ENCODE peak calls at places on chromosome 5, in five cellular contexts. S is right lobe of liver, Z is tibial nerve, D is heart left ventricle, K is gastrocnemius medialis. V is an unnamed sample. For H3K4me1, the result is how much of the 10 kb centered on the place peaks cover.

GRCh38 chr5:67166460-67166871 is 30.1 kb downstream of the CD180 start:
- DNase-seq in S (peak), Z (no peak), D (peak), K (no peak), V (peak)

GRCh38 chr5:96509313-96509712 is 76.3 kb upstream of the PCSK1 start:
- DNase-seq in S (no peak), Z (no peak), D (no peak), K (no peak), V (no peak)

GRCh38 chr5:17694922-17695321 is 60.7 kb downstream of the TAF11L14 start:
- DNase-seq in S (no peak), Z (no peak), D (no peak), K (no peak), V (no peak)

GRCh38 chr5:14935341-14935740 is 63.8 kb upstream of the ANKH start:
- DNase-seq in S (no peak), Z (no peak), D (no peak), K (no peak), V (no peak)

GRCh38 chr5:16690243-16690839 is 73.5 kb upstream of the RETREG1 start:
- DNase-seq in S (no peak), Z (no peak), D (no peak), K (no peak), V (no peak)

GRCh38 chr5:115490601-115491000 is 54.0 kb downstream of the FEM1C start:
- DNase-seq in S (no peak), Z (no peak), D (no peak), K (no peak), V (no peak)

GRCh38 chr5:9646843-9647242 is 16.7 kb upstream of the TAS2R1 start:
- DNase-seq in S (no peak), Z (no peak), D (no peak), K (no peak), V (no peak)

GRCh38 chr5:159850192-159850573 is 66.1 kb upstream of the ADRA1B start:
- DNase-seq in S (no peak), Z (no peak), D (no peak), K (peak), V (no peak)

GRCh38 chr5:126594676-126595485 is at the start of gene ALDH7A1:
- DNase-seq in S (peak), Z (peak), D (peak), K (peak), V (peak)

GRCh38 chr5:10111575-10111974 is 138.1 kb downstream of the ATPSCKMT start:
- DNase-seq in S (no peak), Z (no peak), D (no peak), K (no peak), V (no peak)

GRCh38 chr5:32810812-32811211 is 99.7 kb downstream of the NPR3 start:
- DNase-seq in S (no peak), Z (no peak), D (no peak), K (no peak), V (no peak)

GRCh38 chr5:124570285-124571035 is 176.0 kb downstream of the ZNF608 start:
- DNase-seq in S (no peak), Z (no peak), D (no peak), K (no peak), V (no peak)

GRCh38 chr5:171330011-171330410 is 21.0 kb downstream of the TLX3 start:
- DNase-seq in S (no peak), Z (no peak), D (no peak), K (no peak), V (no peak)

GRCh38 chr5:117943521-117943920 is 1044.8 kb downstream of the DTWD2 start:
- DNase-seq in S (no peak), Z (no peak), D (peak), K (no peak), V (no peak)

GRCh38 chr5:87361031-87361443 is 51.7 kb downstream of the CCNH start:
- DNase-seq in S (no peak), Z (no peak), D (no peak), K (no peak), V (no peak)

GRCh38 chr5:124512236-124512635 is 234.2 kb downstream of the ZNF608 start:
- DNase-seq in S (no peak), Z (no peak), D (peak), K (no peak), V (no peak)

GRCh38 chr5:149030392-149030791 is 32.5 kb downstream of the SH3TC2 start:
- DNase-seq in S (no peak), Z (no peak), D (no peak), K (no peak), V (no peak)

GRCh38 chr5:56050566-56051292 is 56.0 kb upstream of the IL6ST start:
- DNase-seq in S (no peak), Z (no peak), D (no peak), K (no peak), V (no peak)

GRCh38 chr5:44536650-44537260 is 147.5 kb upstream of the FGF10 start:
- DNase-seq in S (peak), Z (no peak), D (no peak), K (peak), V (no peak)

GRCh38 chr5:96582343-96582742 is 79.8 kb upstream of the CAST start:
- DNase-seq in S (no peak), Z (no peak), D (no peak), K (no peak), V (no peak)

GRCh38 chr5:94777163-94777885 is 158.9 kb downstream of the SLF1 start:
- DNase-seq in S (no peak), Z (no peak), D (no peak), K (no peak), V (no peak)

GRCh38 chr5:59506285-59506877 is 387.1 kb downstream of the PDE4D start:
- DNase-seq in S (no peak), Z (no peak), D (no peak), K (no peak), V (no peak)

GRCh38 chr5:17219431-17219830 is 2.0 kb downstream of the BASP1 start:
- DNase-seq in S (no peak), Z (no peak), D (no peak), K (no peak), V (no peak)

GRCh38 chr5:139177809-139178581 is 20.2 kb downstream of the SIL1 start:
- DNase-seq in S (peak), Z (no peak), D (peak), K (peak), V (no peak)

GRCh38 chr5:178590924-178591423 is 781 bp upstream of the COL23A1 start:
- DNase-seq in S (no peak), Z (no peak), D (no peak), K (peak), V (no peak)

GRCh38 chr5:56160723-56161445 is 72.2 kb downstream of the ANKRD55 start:
- DNase-seq in S (no peak), Z (no peak), D (no peak), K (no peak), V (no peak)

GRCh38 chr5:139574641-139575312 is 13.6 kb downstream of the UBE2D2 start:
- DNase-seq in S (no peak), Z (no peak), D (no peak), K (no peak), V (no peak)

GRCh38 chr5:144684899-144685298 is 514.2 kb downstream of the KCTD16 start:
- DNase-seq in S (no peak), Z (no peak), D (no peak), K (no peak), V (no peak)

GRCh38 chr5:135138116-135138850 is 104.3 kb upstream of the PITX1 start:
- DNase-seq in S (no peak), Z (no peak), D (no peak), K (no peak), V (no peak)

GRCh38 chr5:157670662-157671591 is at the start of gene C5orf52:
- DNase-seq in S (peak), Z (no peak), D (peak), K (no peak), V (no peak)

GRCh38 chr5:159536166-159536565 is 205.9 kb upstream of the IL12B start:
- DNase-seq in S (no peak), Z (no peak), D (no peak), K (no peak), V (no peak)

GRCh38 chr5:134223406-134224251 is 2.2 kb downstream of the PPP2CA start:
- DNase-seq in S (no peak), Z (no peak), D (no peak), K (no peak), V (no peak)

GRCh38 chr5:68465133-68465532 is 249.6 kb downstream of the PIK3R1 start:
- DNase-seq in S (no peak), Z (no peak), D (no peak), K (no peak), V (no peak)

GRCh38 chr5:84228266-84228665 is 156.4 kb downstream of the EDIL3 start:
- DNase-seq in S (no peak), Z (no peak), D (no peak), K (no peak), V (no peak)

GRCh38 chr5:148828461-148829247 is 2.2 kb downstream of the ADRB2 start:
- DNase-seq in S (no peak), Z (no peak), D (no peak), K (peak), V (no peak)

GRCh38 chr5:92179651-92180050 is 796.5 kb upstream of the ARRDC3 start:
- DNase-seq in S (no peak), Z (no peak), D (no peak), K (no peak), V (no peak)

GRCh38 chr5:13957032-13957645 is 12.7 kb upstream of the DNAH5 start:
- DNase-seq in S (no peak), Z (no peak), D (no peak), K (no peak), V (no peak)

GRCh38 chr5:217860-218456 is at the start of the genes CCDC127 and SDHA:
- DNase-seq in S (peak), Z (peak), D (peak), K (peak), V (peak)
- TF ChIP-seq POLR2A in S (peak), Z (peak), D (peak), K (peak), V (no peak)

DNA sequence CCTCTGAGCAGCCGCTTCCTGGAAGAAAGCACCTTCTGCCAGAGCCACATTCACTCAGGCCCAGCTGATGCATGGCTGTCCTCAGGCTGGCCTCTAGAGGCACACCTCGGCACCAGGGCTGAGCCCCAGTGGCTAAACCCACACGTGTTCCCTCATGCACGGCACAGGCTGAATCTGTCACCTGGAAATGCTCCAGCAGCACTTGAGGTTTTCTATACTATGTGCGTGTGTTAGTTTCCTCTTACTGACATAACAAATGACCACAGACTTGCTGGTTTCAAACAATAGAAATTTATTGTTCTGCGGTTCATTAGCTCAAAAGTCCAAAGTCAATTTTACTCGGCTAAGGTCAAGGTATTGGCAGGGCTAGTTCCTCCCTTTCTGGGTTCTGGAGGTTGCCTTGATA is 141.4 kb downstream of the LRRC70 start:
- DNase-seq in S (no peak), Z (no peak), D (no peak), K (no peak), V (no peak)
- TF ChIP-seq CTCF in S (no peak), Z (no peak), D (no peak), K (no peak), V (no peak)

DNA sequence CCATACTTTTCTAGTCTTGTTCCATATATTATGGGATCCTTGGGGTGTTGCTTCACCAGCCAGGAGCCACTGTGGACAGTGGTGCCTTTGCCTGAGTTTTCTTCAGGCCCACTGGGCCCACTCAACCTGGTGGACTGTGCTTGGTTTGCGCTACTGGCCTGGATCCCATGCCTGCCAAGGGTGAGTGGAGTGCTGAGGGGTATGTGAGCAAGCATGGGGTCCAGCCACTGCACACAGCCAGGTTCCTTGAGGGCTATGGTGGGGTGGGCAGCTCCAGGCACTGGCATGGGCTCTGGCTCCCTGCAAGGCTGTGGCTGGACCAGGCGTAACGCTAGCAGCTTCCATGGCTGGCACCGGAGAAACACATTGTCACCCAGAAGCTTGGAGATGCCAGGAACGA is 13.2 kb upstream of the PRR16 start:
- DNase-seq in S (no peak), Z (no peak), D (no peak), K (no peak), V (no peak)
- H3K4me1 ChIP-seq in S (under half), Z (under half), D (under half), K (under half), V (under half)

GRCh38 chr5:79236970-79237734 is 1.2 kb downstream of the JMY start:
- DNase-seq in S (peak), Z (no peak), D (peak), K (peak), V (no peak)
- TF ChIP-seq POLR2A in S (peak), Z (no peak), D (no peak), K (peak), V (no peak)

GRCh38 chr5:71455427-71456361 is at the start of gene BDP1:
- DNase-seq in S (peak), Z (peak), D (peak), K (peak), V (peak)
- TF ChIP-seq CTCF in S (no peak), Z (peak), D (no peak), K (peak), V (peak)

GRCh38 chr5:177389368-177390169 is 5.3 kb downstream of the SLC34A1 start:
- DNase-seq in S (no peak), Z (no peak), D (no peak), K (no peak), V (no peak)
- H3K4me1 ChIP-seq in S (under half), Z (under half), D (under half), K (under half), V (under half)

DNA sequence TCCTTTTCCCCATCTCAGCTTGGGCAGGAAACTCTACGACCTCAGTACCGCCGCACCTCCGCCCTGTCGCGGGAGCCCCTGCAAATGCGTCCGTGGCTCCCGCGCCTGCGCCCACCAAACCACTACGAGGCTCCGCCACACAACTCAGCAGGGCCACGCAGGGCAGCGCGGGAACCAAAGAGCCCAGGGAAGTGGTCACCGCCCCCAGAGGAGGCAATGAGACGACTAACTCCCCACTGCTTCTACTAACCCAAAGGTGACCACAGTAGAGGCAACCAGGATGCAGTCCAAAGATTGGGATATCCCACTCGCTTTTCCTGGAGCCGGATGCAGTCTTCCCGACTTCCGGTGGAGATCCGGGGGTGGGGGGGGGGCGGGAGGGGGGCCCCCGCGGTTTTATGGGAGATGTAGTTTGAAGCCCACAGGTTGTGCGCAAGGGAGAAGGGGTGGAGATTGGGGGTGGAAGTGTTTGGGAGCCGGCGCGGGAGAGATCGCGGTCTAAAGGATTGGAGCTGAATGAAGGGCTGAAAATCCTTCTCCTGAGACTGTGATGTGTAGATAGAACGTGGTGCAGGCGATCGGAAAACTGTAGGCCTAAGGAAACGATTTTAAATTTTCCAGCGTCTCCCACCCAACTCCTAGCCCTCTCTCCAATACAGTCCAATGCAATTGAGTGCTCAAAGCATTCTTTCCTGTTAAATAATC is at the start of gene NUDT12:
- DNase-seq in S (peak), Z (peak), D (peak), K (peak), V (no peak)
- TF ChIP-seq POLR2A in S (peak), Z (peak), D (peak), K (peak), V (peak)

GRCh38 chr5:41924872-41925554 is at the start of gene FBXO4:
- DNase-seq in S (peak), Z (peak), D (peak), K (peak), V (peak)
- TF ChIP-seq CTCF in S (peak), Z (peak), D (peak), K (peak), V (no peak)

GRCh38 chr5:142726188-142726731 is 40.4 kb upstream of the FGF1 start:
- DNase-seq in S (no peak), Z (no peak), D (no peak), K (no peak), V (no peak)

GRCh38 chr5:142725231-142726187 is 39.6 kb upstream of the FGF1 start:
- DNase-seq in S (no peak), Z (no peak), D (no peak), K (no peak), V (no peak)

GRCh38 chr5:142722146-142722545 is 36.3 kb upstream of the FGF1 start:
- DNase-seq in S (no peak), Z (no peak), D (no peak), K (no peak), V (no peak)

GRCh38 chr5:142722896-142723295 is 37.0 kb upstream of the FGF1 start:
- DNase-seq in S (no peak), Z (no peak), D (no peak), K (no peak), V (no peak)

GRCh38 chr5:142724821-142725220 is 38.9 kb upstream of the FGF1 start:
- DNase-seq in S (no peak), Z (no peak), D (no peak), K (no peak), V (no peak)
- H3K4me1 ChIP-seq in S (under half), Z (under half), D (under half), K (under half), V (under half)

DNA sequence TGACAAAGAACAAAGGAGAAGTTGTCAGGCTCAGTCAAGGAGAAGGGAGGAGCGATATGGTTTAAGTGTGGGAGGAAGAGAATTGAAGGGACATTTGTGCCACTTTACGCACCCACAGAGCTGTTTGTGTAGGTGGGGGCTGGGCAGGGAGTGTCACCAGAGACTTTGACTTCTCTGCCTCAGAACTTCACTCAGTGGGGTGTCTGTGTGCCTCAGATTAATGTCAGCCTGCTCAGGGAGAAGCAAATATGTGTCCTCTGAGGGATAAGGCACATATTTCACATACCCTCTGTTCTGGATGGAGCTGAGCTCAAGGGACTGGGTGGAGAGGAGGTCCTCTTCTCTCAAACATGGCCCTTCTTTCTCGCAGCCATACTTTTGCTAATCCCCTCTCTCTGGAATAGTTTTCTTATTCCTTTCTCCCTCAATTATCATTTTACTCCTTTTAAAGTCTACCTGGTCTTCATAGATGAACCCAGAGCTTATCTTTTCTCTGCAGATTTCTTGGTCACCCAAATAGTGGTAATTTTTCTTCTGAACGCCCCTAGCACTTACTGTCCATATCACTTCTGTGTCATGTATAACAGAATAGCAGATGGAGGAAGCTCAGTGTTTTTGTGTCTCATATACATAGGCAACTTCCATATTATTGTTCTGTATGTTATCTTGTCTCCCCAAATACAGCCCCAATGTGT is 77.0 kb downstream of the IQGAP2 start:
- DNase-seq in S (no peak), Z (no peak), D (no peak), K (no peak), V (no peak)
- TF ChIP-seq POLR2A in S (no peak), Z (no peak), D (no peak), K (no peak), V (no peak)

V was measured in esophagus squamous epithelium.